ENCODE peak calls at places on chromosome 18, in seven cellular contexts. J is GM23338; H is small intestine; P is right cardiac atrium; F is naive thymus-derived CD4-positive, alpha-beta T cell; L is mucosa of descending colon; Q is astrocyte of the cerebellum. G is an unnamed sample.

GRCh38 chr18:65468881-65469280 is 281.9 kb upstream of the CDH7 start:
- DNase-seq in J (no peak), H (no peak), P (no peak), F (no peak), L (no peak), Q (no peak), G (no peak)

GRCh38 chr18:47480166-47480565 is 228.7 kb upstream of the SKOR2 start:
- DNase-seq in J (no peak), H (no peak), P (no peak), F (no peak), L (no peak), Q (no peak), G (no peak)

GRCh38 chr18:44895176-44895798 is 214.6 kb downstream of the SETBP1 start:
- DNase-seq in J (no peak), H (peak), P (peak), F (no peak), L (peak), Q (no peak), G (no peak)

GRCh38 chr18:58298251-58299134 is 254.5 kb downstream of the NEDD4L start:
- DNase-seq in J (no peak), H (no peak), P (no peak), F (no peak), L (no peak), Q (no peak), G (no peak)

GRCh38 chr18:9055185-9055584 is 47.3 kb upstream of the NDUFV2 start:
- DNase-seq in J (no peak), H (no peak), P (no peak), F (no peak), L (no peak), Q (peak), G (no peak)

GRCh38 chr18:3663870-3664512 is 214.0 kb downstream of the TGIF1 start:
- DNase-seq in J (no peak), H (peak), P (no peak), F (no peak), L (no peak), Q (no peak), G (no peak)

GRCh38 chr18:62799977-62800376 is 84.6 kb downstream of the PHLPP1 start:
- DNase-seq in J (no peak), H (no peak), P (no peak), F (no peak), L (no peak), Q (no peak), G (no peak)

GRCh38 chr18:25921677-25922421 is 168.6 kb downstream of the SS18 start:
- DNase-seq in J (peak), H (peak), P (no peak), F (peak), L (peak), Q (no peak), G (peak)

GRCh38 chr18:76463872-76464271 is 31.2 kb downstream of the ZNF516 start:
- DNase-seq in J (no peak), H (no peak), P (no peak), F (no peak), L (no peak), Q (no peak), G (no peak)

GRCh38 chr18:42183746-42184145 is 228.7 kb downstream of the PIK3C3 start:
- DNase-seq in J (no peak), H (no peak), P (no peak), F (no peak), L (no peak), Q (peak), G (no peak)

GRCh38 chr18:75582406-75582821 is 154.9 kb upstream of the SMIM21 start:
- DNase-seq in J (no peak), H (no peak), P (no peak), F (no peak), L (no peak), Q (peak), G (no peak)

GRCh38 chr18:54223568-54224241 is 764 bp downstream of the MBD2 start:
- DNase-seq in J (peak), H (peak), P (peak), F (peak), L (peak), Q (peak), G (peak)

GRCh38 chr18:62611395-62612241 is 88.8 kb downstream of the ZCCHC2 start:
- DNase-seq in J (peak), H (no peak), P (peak), F (no peak), L (no peak), Q (no peak), G (no peak)

GRCh38 chr18:63237486-63237885 is 82.1 kb downstream of the BCL2 start:
- DNase-seq in J (peak), H (peak), P (no peak), F (no peak), L (no peak), Q (peak), G (no peak)

GRCh38 chr18:50079571-50080295 is 115.2 kb downstream of the MYO5B start:
- DNase-seq in J (no peak), H (no peak), P (peak), F (no peak), L (no peak), Q (no peak), G (no peak)

GRCh38 chr18:74674487-74674886 is 76.8 kb downstream of the ZNF407 start:
- DNase-seq in J (no peak), H (no peak), P (no peak), F (no peak), L (no peak), Q (no peak), G (no peak)

GRCh38 chr18:67710639-67711038 is 194.1 kb upstream of the DSEL start:
- DNase-seq in J (peak), H (peak), P (no peak), F (no peak), L (no peak), Q (no peak), G (no peak)

GRCh38 chr18:37516361-37516853 is 49.2 kb downstream of the CELF4 start:
- DNase-seq in J (no peak), H (no peak), P (no peak), F (no peak), L (no peak), Q (no peak), G (no peak)

GRCh38 chr18:59388817-59389216 is 29.8 kb upstream of the LMAN1 start:
- DNase-seq in J (no peak), H (no peak), P (no peak), F (no peak), L (no peak), Q (no peak), G (no peak)

GRCh38 chr18:23578891-23579653 is 7.2 kb downstream of the NPC1 start:
- DNase-seq in J (no peak), H (no peak), P (no peak), F (no peak), L (no peak), Q (no peak), G (no peak)

GRCh38 chr18:1559563-1559962 is 654.9 kb downstream of the ADCYAP1 start:
- DNase-seq in J (peak), H (no peak), P (no peak), F (no peak), L (no peak), Q (no peak), G (no peak)

GRCh38 chr18:27599202-27599829 is 414.2 kb upstream of the CHST9 start:
- DNase-seq in J (peak), H (peak), P (peak), F (no peak), L (peak), Q (peak), G (no peak)

GRCh38 chr18:24234330-24234729 is 95.5 kb downstream of the CABYR start:
- DNase-seq in J (no peak), H (peak), P (peak), F (no peak), L (no peak), Q (no peak), G (no peak)

GRCh38 chr18:53755914-53756606 is 468.4 kb downstream of the MBD2 start:
- DNase-seq in J (no peak), H (no peak), P (no peak), F (no peak), L (no peak), Q (no peak), G (no peak)

GRCh38 chr18:36195427-36196122 is 8.3 kb downstream of the MOCOS start:
- DNase-seq in J (no peak), H (no peak), P (no peak), F (no peak), L (no peak), Q (peak), G (no peak)

GRCh38 chr18:78670778-78671405 is 308.7 kb upstream of the SALL3 start:
- DNase-seq in J (no peak), H (no peak), P (no peak), F (no peak), L (no peak), Q (no peak), G (no peak)

GRCh38 chr18:51617572-51618260 is 420.2 kb upstream of the MEX3C start:
- DNase-seq in J (no peak), H (no peak), P (no peak), F (no peak), L (no peak), Q (no peak), G (no peak)

GRCh38 chr18:79582978-79583377 is 96.6 kb upstream of the CTDP1 start:
- DNase-seq in J (no peak), H (no peak), P (no peak), F (no peak), L (no peak), Q (no peak), G (no peak)

GRCh38 chr18:10525563-10526210 is at the start of gene NAPG:
- DNase-seq in J (peak), H (peak), P (peak), F (peak), L (peak), Q (peak), G (peak)
- H3K4me3 ChIP-seq in J (peak), H (peak), P (peak), F (peak), L (peak), Q (peak), G (peak)

DNA sequence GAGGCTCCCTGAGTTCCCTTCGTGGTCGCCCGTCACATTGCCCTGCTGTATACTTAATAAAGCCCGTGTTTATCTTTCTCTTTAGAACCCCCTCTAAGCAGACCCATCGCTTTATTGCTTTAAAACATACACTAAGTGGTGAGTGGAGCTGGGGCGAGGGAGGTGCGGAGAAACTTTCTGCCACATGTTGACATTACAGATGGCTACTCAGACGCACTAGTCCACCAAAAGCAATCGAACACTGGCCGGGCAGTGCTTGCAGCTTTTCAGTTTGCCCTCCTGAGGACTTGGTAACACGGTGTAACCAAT is 859 bp upstream of the COLEC12 start:
- DNase-seq in J (peak), H (no peak), P (peak), F (no peak), L (no peak), Q (no peak), G (no peak)
- H3K4me3 ChIP-seq in J (peak), H (no peak), P (no peak), F (no peak), L (no peak), Q (peak), G (no peak)

GRCh38 chr18:12907258-12907925 is 23.4 kb upstream of the PTPN2 start:
- DNase-seq in J (no peak), H (no peak), P (no peak), F (no peak), L (no peak), Q (no peak), G (no peak)

GRCh38 chr18:12911928-12912703 is 28.1 kb upstream of the PTPN2 start:
- DNase-seq in J (peak), H (no peak), P (no peak), F (no peak), L (no peak), Q (no peak), G (no peak)

GRCh38 chr18:12906773-12907172 is 22.7 kb upstream of the PTPN2 start:
- DNase-seq in J (no peak), H (no peak), P (no peak), F (no peak), L (no peak), Q (no peak), G (no peak)

GRCh38 chr18:12908706-12909105 is 24.7 kb upstream of the PTPN2 start:
- DNase-seq in J (no peak), H (no peak), P (no peak), F (no peak), L (no peak), Q (no peak), G (no peak)

DNA sequence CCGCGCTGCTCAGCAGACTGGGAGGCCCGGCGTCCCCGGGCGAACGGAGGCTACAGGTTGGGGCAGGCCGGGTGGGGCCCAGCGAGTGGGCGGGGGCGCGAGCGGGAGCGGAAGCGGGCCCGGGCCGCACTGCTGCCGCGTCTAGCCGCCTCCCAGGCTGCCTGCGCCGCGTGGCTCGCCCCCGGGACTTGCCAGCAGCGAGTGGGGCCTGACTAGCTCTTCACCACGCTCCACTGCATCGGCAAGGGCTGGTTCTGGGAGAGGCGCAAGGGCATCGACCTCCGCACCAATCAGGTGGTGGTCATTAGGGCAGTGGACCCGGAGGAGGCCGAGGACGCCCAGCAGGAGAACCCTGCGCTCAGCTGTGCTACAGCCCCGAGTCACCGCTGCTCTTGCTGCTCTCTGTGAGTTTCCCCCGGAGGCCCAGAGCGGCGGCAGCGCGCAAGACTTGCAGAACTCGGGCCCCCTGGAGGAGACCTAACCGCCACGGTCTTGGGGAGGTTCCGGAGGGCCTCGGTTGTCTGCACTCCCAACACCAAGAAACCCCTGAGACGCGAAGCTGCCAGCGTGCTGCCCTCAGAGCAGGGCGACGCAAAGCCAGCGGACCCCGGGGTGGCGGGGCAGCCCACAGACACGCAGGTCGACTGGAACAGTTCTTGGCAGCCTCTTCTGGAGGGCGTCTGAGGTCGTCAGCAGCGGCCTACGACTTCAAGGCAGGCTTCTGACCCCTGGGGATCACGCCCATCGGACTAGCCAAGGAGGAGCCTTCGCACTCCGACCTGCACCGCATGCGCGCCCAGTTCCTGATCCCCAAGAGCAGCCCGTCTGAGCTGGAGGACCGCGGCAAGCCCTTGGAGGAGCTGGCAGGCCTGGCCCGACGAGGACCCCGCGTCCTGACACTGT is 27.2 kb upstream of the PTPN2 start:
- DNase-seq in J (peak), H (peak), P (peak), F (peak), L (no peak), Q (no peak), G (no peak)
- H3K4me3 ChIP-seq in J (peak), H (peak), P (peak), F (peak), L (no peak), Q (peak), G (peak)

DNA sequence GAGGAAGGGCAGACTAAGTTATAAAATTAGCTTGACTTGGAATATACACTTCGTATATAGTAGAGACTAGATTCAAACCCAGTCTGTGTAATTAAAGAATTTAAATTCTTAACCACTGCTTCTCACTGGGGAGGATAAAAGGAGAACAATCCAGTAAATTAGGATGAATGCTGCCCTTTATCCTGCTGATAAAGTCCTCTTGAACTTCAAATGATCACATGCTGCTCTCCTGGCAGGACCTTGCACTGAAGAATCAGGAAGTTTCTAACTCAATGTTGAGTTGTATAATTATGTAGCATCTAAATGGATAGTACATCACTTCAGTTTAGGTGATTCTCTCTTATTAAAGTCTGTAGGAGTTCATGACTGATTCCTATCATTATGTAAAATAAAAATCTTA is 1179.7 kb downstream of the DSC3 start:
- DNase-seq in J (peak), H (no peak), P (no peak), F (no peak), L (no peak), Q (no peak), G (no peak)
- H3K4me3 ChIP-seq in J (peak), H (no peak), P (no peak), F (no peak), L (no peak), Q (no peak), G (no peak)

GRCh38 chr18:48946329-48946835 is 4.4 kb downstream of the SMAD7 start:
- DNase-seq in J (no peak), H (no peak), P (peak), F (no peak), L (no peak), Q (peak), G (no peak)

GRCh38 chr18:48943333-48943732 is 7.4 kb downstream of the SMAD7 start:
- DNase-seq in J (no peak), H (no peak), P (no peak), F (no peak), L (no peak), Q (no peak), G (no peak)

GRCh38 chr18:48943736-48944527 is 6.8 kb downstream of the SMAD7 start:
- DNase-seq in J (no peak), H (no peak), P (peak), F (peak), L (peak), Q (no peak), G (no peak)

GRCh38 chr18:48945953-48946217 is 4.9 kb downstream of the SMAD7 start:
- DNase-seq in J (no peak), H (no peak), P (no peak), F (no peak), L (no peak), Q (no peak), G (no peak)

DNA sequence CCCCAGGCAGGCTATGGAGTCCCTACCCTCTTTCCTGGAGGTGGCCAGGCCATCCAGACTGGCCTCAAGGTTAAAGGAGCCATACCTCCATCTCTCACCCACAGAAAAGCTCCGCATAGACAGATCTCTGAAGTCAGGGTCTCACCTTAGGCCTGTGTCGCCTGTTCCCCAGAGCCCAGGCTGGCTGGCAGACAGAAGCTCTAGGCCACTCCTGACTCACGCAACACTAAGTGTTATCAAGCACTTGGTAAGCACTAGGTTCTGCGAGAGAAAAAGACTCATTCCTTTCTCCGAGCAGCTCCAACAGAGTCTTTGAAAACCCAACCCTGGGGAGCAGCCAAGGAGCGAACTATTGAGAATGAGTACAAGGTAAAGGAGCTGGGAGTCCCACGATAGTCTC is 6.1 kb downstream of the SMAD7 start:
- DNase-seq in J (no peak), H (no peak), P (peak), F (no peak), L (no peak), Q (no peak), G (no peak)
- H3K4me3 ChIP-seq in J (peak), H (no peak), P (peak), F (peak), L (no peak), Q (no peak), G (peak)

G was measured in effector memory CD4-positive, alpha-beta T cell.